ENCODE peak calls at places on chromosomes 11 and 22, in ten cellular contexts. U is colonic mucosa, W is ovary, X is HCT116, G is right lobe of liver, S is IMR-90, L is lower lobe of right lung, J is BE2C, V is choroid plexus epithelial cell, Y is stomach. A is an unnamed sample.

GRCh38 chr11:22711880-22712279 is 45.5 kb downstream of the GAS2 start:
- DNase-seq in U (peak), W (no peak), X (no peak), G (no peak), S (no peak), L (no peak), J (peak), V (no peak), Y (peak), A (no peak)

GRCh38 chr11:119318240-119319135 is 1.6 kb upstream of the MCAM start:
- DNase-seq in U (no peak), W (no peak), X (no peak), G (no peak), S (peak), L (no peak), J (peak), V (peak), Y (no peak), A (peak)

GRCh38 chr11:119643212-119643877 is 85.7 kb downstream of the NECTIN1 start:
- DNase-seq in U (no peak), W (no peak), X (no peak), G (no peak), S (no peak), L (no peak), J (peak), V (no peak), Y (no peak), A (no peak)

GRCh38 chr11:10351768-10352641 is 47.1 kb downstream of the ADM start:
- DNase-seq in U (peak), W (peak), X (no peak), G (peak), S (peak), L (no peak), J (peak), V (peak), Y (peak), A (peak)

GRCh38 chr22:32175751-32176644 is 16.9 kb upstream of the C22orf42 start:
- DNase-seq in U (no peak), W (no peak), X (no peak), G (no peak), S (no peak), L (no peak), J (peak), V (no peak), Y (no peak), A (no peak)

GRCh38 chr11:130816516-130816915 is 99.8 kb downstream of the SNX19 start:
- DNase-seq in U (no peak), W (no peak), X (no peak), G (no peak), S (no peak), L (no peak), J (no peak), V (no peak), Y (no peak), A (peak)

GRCh38 chr11:12204506-12204905 is 94.1 kb downstream of the MICAL2 start:
- DNase-seq in U (no peak), W (no peak), X (no peak), G (no peak), S (no peak), L (no peak), J (no peak), V (no peak), Y (no peak), A (no peak)

GRCh38 chr22:32199961-32200360 is 4.9 kb downstream of the RFPL2 start:
- DNase-seq in U (no peak), W (no peak), X (no peak), G (no peak), S (no peak), L (no peak), J (no peak), V (no peak), Y (no peak), A (no peak)

GRCh38 chr22:33389927-33390326 is 331.7 kb upstream of the SYN3 start:
- DNase-seq in U (no peak), W (no peak), X (no peak), G (no peak), S (peak), L (no peak), J (no peak), V (peak), Y (no peak), A (no peak)

GRCh38 chr11:105229257-105229656 is 89.7 kb upstream of the CARD18 start:
- DNase-seq in U (no peak), W (no peak), X (no peak), G (no peak), S (peak), L (no peak), J (no peak), V (peak), Y (no peak), A (peak)

GRCh38 chr22:41943661-41944209 is 3.2 kb downstream of the CENPM start:
- DNase-seq in U (peak), W (no peak), X (no peak), G (no peak), S (peak), L (no peak), J (no peak), V (no peak), Y (peak), A (no peak)

GRCh38 chr11:37811349-37811748 is 1213.3 kb upstream of the RAG2 start:
- DNase-seq in U (no peak), W (no peak), X (no peak), G (no peak), S (no peak), L (no peak), J (no peak), V (no peak), Y (no peak), A (no peak)

GRCh38 chr11:122085264-122085663 is 30.8 kb downstream of the BLID start:
- DNase-seq in U (no peak), W (no peak), X (no peak), G (no peak), S (peak), L (no peak), J (no peak), V (peak), Y (no peak), A (peak)

GRCh38 chr22:32255726-32256125 is 579 bp upstream of the SLC5A4 start:
- DNase-seq in U (no peak), W (no peak), X (no peak), G (no peak), S (no peak), L (no peak), J (no peak), V (peak), Y (no peak), A (no peak)

DNA sequence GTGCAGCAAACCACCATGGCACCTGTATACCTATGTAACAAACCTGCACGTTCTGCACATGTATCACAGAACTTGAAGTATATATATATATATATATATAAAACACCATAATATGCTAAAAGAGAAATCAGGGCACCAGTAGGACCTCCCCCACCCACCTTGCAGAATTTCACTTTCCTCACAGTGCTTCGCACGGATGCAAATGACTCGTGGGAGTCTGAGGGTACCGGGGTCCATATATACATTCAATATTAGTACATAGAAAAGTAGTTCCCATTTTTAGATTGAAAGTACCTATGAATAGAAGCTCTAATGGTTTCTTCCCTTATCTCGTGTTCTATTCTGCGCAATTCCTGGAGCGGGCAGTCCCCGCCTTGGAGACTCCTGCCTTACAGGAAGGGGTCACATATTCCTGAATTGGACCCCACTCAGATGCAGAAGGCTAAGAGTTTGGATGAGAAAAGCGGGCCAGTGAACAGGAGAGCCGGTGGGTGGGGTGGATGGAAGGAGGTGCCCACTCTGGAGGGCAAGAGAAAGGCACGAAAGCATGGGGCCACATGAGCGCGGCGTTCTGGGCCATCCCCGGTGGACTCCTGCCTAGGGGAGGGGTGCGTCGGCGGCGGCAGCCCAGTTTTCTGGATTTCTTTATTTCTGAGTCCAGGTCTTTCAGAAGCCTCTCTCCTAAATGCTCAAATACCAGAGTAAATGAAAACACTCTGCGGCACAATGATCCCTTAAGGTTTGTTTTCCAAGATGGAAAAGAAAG is 136.3 kb downstream of the ETS1 start:
- DNase-seq in U (no peak), W (no peak), X (no peak), G (no peak), S (no peak), L (no peak), J (no peak), V (no peak), Y (no peak), A (no peak)
- H3K4me3 ChIP-seq in U (no peak), W (peak), X (no peak), G (no peak), S (no peak), L (peak), J (no peak), V (peak), Y (peak), A (no peak)

GRCh38 chr11:57638005-57638760 is 11.5 kb downstream of the YPEL4 start:
- DNase-seq in U (no peak), W (peak), X (no peak), G (no peak), S (peak), L (peak), J (peak), V (peak), Y (peak), A (peak)

GRCh38 chr11:57640068-57640800 is 9.5 kb downstream of the YPEL4 start:
- DNase-seq in U (no peak), W (no peak), X (no peak), G (no peak), S (no peak), L (no peak), J (no peak), V (no peak), Y (no peak), A (no peak)

GRCh38 chr11:57638811-57639320 is 10.8 kb downstream of the YPEL4 start:
- DNase-seq in U (no peak), W (no peak), X (no peak), G (no peak), S (no peak), L (no peak), J (no peak), V (no peak), Y (no peak), A (no peak)

GRCh38 chr11:57641011-57641410 is 8.7 kb downstream of the YPEL4 start:
- DNase-seq in U (no peak), W (peak), X (no peak), G (no peak), S (no peak), L (no peak), J (peak), V (peak), Y (no peak), A (peak)

DNA sequence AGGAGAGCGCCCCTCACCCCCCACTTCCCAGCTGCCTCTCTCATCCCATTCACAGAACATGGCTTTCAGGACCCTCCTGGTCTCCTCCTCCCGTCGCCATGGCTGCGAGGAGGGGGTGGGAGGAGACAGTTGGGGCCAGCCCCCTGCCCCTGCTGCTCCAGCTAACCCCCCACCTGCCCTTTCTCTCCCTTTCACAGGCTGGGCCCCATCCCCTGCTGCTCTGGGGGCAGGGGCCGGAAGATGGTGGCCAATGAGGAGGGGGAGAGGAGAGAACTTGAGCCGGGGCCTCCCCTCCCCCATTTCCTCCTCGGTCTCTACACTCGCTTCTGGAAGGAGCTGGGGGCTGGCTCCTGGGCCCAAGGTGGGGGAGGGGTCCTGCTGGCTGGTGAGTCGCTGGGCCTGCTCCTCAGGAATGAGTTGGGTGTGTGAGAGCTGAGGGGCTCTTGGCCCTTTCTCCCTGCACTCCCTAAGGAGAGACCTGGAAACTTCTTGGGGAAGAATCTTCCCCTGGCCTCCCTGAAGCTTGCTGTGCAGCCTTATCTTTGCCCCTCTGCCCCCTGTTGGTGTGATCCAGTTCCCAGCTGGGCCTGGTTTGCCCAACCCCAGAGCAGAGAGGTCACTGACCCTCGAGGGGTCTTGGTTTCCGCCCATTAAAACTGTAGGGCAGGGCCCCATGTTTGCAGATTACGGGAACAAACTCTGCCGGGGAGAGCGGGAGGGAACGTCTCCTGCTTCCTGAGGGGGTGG is 10.2 kb downstream of the YPEL4 start:
- DNase-seq in U (no peak), W (no peak), X (no peak), G (no peak), S (peak), L (no peak), J (peak), V (peak), Y (no peak), A (peak)
- TF ChIP-seq CTCF in U (no peak), W (no peak), X (no peak), G (peak), S (peak), L (no peak), J (no peak), V (no peak), Y (no peak), A (no peak)

DNA sequence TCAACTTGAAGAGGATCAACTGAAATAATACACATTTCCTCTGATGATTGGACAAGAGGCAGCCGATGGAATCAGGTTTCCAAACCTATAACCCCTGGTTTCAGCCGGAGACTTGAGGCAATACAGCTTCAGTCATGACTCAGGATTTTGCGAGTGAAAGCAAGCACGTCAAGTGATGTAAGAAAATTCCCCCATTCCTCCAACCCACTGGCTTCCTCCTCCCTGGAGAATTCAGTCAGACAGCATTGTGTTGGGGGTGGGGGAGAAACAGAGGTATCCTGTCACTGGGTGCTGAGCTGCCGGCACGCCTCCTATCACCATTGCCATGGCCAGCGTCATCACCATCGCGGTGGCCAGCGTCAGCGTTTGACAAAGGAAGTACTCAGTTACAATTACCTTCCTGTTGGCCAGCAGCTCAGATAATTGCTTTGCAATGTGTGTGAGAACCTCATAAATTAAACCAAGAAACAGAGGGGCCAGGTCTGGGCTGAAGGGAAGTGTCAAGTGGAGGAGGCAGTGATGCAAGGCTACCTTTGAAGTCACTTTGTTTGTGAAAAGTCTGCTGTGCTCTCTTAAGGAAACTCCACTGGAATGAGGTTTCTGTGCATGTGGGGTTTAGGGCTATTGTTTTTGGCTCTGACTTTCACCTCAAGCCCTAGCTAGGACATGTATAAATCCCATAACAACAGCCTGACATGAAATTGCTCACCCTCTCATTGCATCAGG is 50.3 kb downstream of the LIF start:
- DNase-seq in U (peak), W (peak), X (peak), G (no peak), S (peak), L (peak), J (no peak), V (peak), Y (peak), A (peak)
- H3K4me3 ChIP-seq in U (no peak), W (no peak), X (peak), G (no peak), S (no peak), L (peak), J (no peak), V (no peak), Y (no peak), A (peak)

GRCh38 chr11:126152152-126152551 is 59.3 kb downstream of the RPUSD4 start:
- DNase-seq in U (no peak), W (no peak), X (no peak), G (no peak), S (no peak), L (no peak), J (no peak), V (no peak), Y (no peak), A (no peak)
- TF ChIP-seq CTCF in U (no peak), W (no peak), X (no peak), G (no peak), S (no peak), L (no peak), J (no peak), V (no peak), Y (no peak), A (no peak)

GRCh38 chr22:29205260-29205597 is 467 bp upstream of the EMID1 start:
- DNase-seq in U (no peak), W (no peak), X (no peak), G (no peak), S (no peak), L (no peak), J (no peak), V (no peak), Y (no peak), A (no peak)

GRCh38 chr22:29203456-29203855 is 2.2 kb upstream of the EMID1 start:
- DNase-seq in U (no peak), W (no peak), X (no peak), G (no peak), S (no peak), L (no peak), J (no peak), V (no peak), Y (no peak), A (no peak)

GRCh38 chr22:29205598-29206371 is at the start of gene EMID1:
- DNase-seq in U (no peak), W (peak), X (no peak), G (no peak), S (peak), L (peak), J (peak), V (peak), Y (peak), A (peak)

GRCh38 chr22:29203883-29204282 is 1.8 kb upstream of the EMID1 start:
- DNase-seq in U (no peak), W (no peak), X (no peak), G (no peak), S (no peak), L (no peak), J (no peak), V (no peak), Y (no peak), A (no peak)

DNA sequence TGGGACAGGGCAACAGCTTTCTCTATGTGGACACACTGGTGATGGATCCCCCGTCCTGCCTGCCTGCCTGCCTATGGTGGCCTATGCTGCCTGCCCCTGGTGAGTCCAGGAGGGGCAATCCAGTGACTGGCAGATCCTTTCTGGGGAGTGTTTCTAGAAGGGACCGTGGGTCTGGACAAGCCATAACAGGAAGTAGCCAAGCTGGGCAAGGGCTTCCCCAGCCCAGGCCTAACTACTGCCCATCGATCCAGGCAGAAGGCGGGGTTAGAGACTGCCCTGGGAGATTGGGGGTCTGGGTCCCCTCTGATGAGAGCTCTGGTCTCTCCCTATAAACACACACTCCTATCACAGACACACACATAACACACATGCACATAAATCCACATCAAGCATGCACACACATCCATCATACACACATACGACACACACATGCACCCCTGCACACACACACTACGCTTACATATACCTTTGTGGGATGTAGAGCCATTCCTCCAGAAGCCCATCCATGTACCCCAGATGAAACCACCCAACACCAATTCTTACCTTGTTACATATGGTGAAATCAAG is 996 bp upstream of the EMID1 start:
- DNase-seq in U (no peak), W (no peak), X (no peak), G (no peak), S (no peak), L (no peak), J (no peak), V (no peak), Y (no peak), A (no peak)
- H3K4me3 ChIP-seq in U (no peak), W (no peak), X (peak), G (no peak), S (no peak), L (no peak), J (no peak), V (no peak), Y (no peak), A (no peak)

GRCh38 chr11:13668957-13669521 is 571 bp downstream of the FAR1 start:
- DNase-seq in U (peak), W (peak), X (no peak), G (no peak), S (peak), L (peak), J (peak), V (peak), Y (peak), A (peak)

GRCh38 chr11:13669544-13670488 is 1.3 kb downstream of the FAR1 start:
- DNase-seq in U (no peak), W (no peak), X (no peak), G (no peak), S (no peak), L (no peak), J (no peak), V (peak), Y (no peak), A (peak)

GRCh38 chr11:13667245-13667644 is 1.2 kb upstream of the FAR1 start:
- DNase-seq in U (no peak), W (no peak), X (no peak), G (no peak), S (peak), L (no peak), J (no peak), V (peak), Y (no peak), A (no peak)

GRCh38 chr11:13667795-13668101 is 720 bp upstream of the FAR1 start:
- DNase-seq in U (no peak), W (no peak), X (no peak), G (no peak), S (no peak), L (no peak), J (no peak), V (no peak), Y (no peak), A (no peak)

GRCh38 chr11:13668102-13668956 is at the start of gene FAR1:
- DNase-seq in U (peak), W (peak), X (peak), G (peak), S (peak), L (peak), J (peak), V (peak), Y (peak), A (peak)
- TF ChIP-seq CTCF in U (peak), W (peak), X (peak), G (peak), S (peak), L (peak), J (no peak), V (peak), Y (peak), A (peak)

GRCh38 chr11:64153831-64154230 is 12.1 kb downstream of the MACROD1 start:
- DNase-seq in U (no peak), W (peak), X (no peak), G (no peak), S (no peak), L (no peak), J (no peak), V (peak), Y (no peak), A (no peak)
- H3K4me3 ChIP-seq in U (no peak), W (no peak), X (no peak), G (no peak), S (no peak), L (no peak), J (no peak), V (no peak), Y (no peak), A (no peak)